ENCODE peak calls at places on chromosome 3, in four cellular contexts. W, X, T and Y are unnamed samples.

GRCh38 chr3:65963787-65964707 is 74.7 kb downstream of the MAGI1 start:
- DNase-seq in X (peak), W (peak), T (no peak), Y (no peak)

GRCh38 chr3:180277036-180277435 is 240.3 kb upstream of the PEX5L start:
- DNase-seq in W (peak), T (no peak), X (no peak), Y (no peak)

GRCh38 chr3:197847866-197848401 is 56.9 kb downstream of the LRCH3 start:
- DNase-seq in T (no peak), W (no peak), X (peak), Y (no peak)

GRCh38 chr3:140552403-140552802 is 125.5 kb upstream of the TRIM42 start:
- DNase-seq in W (no peak), X (no peak), T (no peak), Y (no peak)

GRCh38 chr3:81490541-81491288 is 270.7 kb downstream of the GBE1 start:
- DNase-seq in X (peak), W (peak), T (peak), Y (peak)

GRCh38 chr3:197031315-197032285 is 2.0 kb upstream of the MELTF start:
- DNase-seq in X (no peak), T (no peak), W (peak), Y (peak)

GRCh38 chr3:143975549-143976152 is 4.0 kb downstream of the DIPK2A start:
- DNase-seq in T (no peak), X (no peak), W (peak), Y (no peak)

GRCh38 chr3:59286791-59287531 is 237.1 kb upstream of the CFAP20DC start:
- DNase-seq in T (no peak), W (no peak), X (no peak), Y (no peak)

GRCh38 chr3:116669576-116669975 is 40.0 kb upstream of the TUSC7 start:
- DNase-seq in W (no peak), T (no peak), X (no peak), Y (no peak)

GRCh38 chr3:67296039-67296892 is 298.2 kb downstream of the KBTBD8 start:
- DNase-seq in W (peak), T (peak), X (no peak), Y (no peak)

GRCh38 chr3:27713435-27713880 is 8.7 kb downstream of the EOMES start:
- DNase-seq in X (no peak), W (no peak), T (no peak), Y (no peak)

DNA sequence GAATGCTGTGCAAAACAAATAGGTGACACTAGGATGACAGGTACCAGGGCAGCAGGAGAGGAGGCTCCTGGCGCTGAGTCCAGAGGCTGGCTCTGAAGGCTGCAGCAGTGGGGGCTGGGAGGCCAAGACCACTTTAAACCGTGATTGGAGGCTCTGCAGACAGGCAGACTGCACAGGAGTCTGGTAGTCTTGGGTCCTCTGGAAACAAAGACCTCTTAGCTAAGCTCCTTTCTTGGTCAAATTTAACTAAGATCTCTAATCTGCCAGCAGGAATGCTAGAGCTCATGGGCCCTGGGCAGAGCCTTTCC is 4.4 kb upstream of the MUSTN1 start:
- DNase-seq in W (no peak), T (no peak), X (no peak), Y (no peak)
- TF ChIP-seq NR2C2 in W (no peak), T (no peak), X (no peak), Y (no peak)

GRCh38 chr3:158766364-158766763 is 34.1 kb upstream of the RARRES1 start:
- DNase-seq in X (no peak), W (no peak), T (no peak), Y (no peak)

GRCh38 chr3:158768881-158769518 is 32.9 kb upstream of the MFSD1 start:
- DNase-seq in W (peak), X (no peak), T (no peak), Y (peak)

GRCh38 chr3:158770254-158771017 is 31.4 kb upstream of the MFSD1 start:
- DNase-seq in X (no peak), W (no peak), T (no peak), Y (peak)

GRCh38 chr3:158769519-158770253 is 32.2 kb upstream of the MFSD1 start:
- DNase-seq in W (no peak), T (no peak), X (no peak), Y (no peak)

GRCh38 chr3:158768361-158768787 is 33.5 kb upstream of the MFSD1 start:
- DNase-seq in W (peak), X (no peak), T (peak), Y (peak)
- TF ChIP-seq ETV6 in W (no peak), X (no peak), T (no peak), Y (no peak)

DNA sequence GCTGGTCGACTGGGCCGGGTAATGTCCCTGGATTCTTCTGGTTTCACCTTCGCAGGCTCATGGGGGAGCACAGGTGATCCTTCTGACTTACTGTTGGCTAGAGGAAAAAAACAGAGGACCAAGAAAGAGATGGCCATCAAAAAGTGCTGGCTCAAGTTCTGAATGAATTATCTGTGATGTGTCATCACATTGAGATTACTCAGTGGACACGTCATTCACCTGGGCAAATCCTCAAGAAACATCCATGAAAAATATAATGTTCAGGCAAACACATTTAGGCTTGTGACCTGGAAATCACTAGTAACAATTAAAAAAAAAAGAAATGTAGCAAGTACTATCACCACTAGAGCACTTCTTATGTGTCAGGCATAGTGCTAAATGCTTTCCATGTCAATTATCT is 81.5 kb upstream of the SLC2A2 start:
- DNase-seq in X (no peak), W (no peak), T (no peak), Y (no peak)
- TF ChIP-seq NR2C2 in X (no peak), W (no peak), T (no peak), Y (no peak)

GRCh38 chr3:172808969-172809546 is 58.5 kb downstream of the ECT2 start:
- DNase-seq in T (no peak), X (no peak), W (peak), Y (peak)
- TF ChIP-seq ETV6 in T (no peak), X (no peak), W (no peak), Y (no peak)

GRCh38 chr3:169305460-169305859 is 358.1 kb downstream of the MECOM start:
- DNase-seq in T (no peak), W (no peak), X (no peak), Y (no peak)
- TF ChIP-seq NR2C2 in T (no peak), W (no peak), X (no peak), Y (no peak)

DNA sequence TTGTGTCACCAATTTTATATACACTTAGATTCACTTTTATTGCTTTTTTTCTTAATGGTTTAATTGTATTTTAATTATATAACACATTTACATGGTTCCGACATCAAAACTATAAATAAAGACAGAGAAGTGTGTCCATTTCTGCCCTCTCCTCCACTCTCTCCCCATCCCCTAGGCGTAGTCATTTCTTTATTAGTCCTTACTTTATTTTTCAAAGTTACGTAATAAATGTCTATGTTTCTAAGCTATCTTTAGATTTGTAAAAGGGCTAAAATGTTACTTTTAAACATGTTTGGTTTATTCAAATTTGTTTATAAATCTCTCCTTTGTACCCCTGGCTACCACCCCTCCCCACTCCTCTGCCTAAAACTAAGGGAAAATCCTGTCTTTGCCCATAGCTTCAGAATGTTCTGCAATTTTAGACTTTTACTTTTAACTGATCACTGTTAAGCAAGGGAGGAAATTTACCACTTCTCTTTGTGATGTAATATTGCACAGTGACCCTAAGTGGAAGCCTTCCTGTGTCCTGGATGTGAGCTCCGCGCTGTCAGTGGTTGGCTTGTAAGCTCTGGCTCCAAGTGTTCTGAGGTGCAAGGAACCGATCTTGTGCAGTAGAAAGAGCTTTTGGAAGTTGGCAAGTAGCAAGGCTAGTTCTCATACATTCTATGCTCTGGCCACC is 10.6 kb upstream of the VILL start:
- DNase-seq in W (no peak), T (no peak), X (no peak), Y (no peak)
- TF ChIP-seq ETV6 in W (no peak), T (no peak), X (no peak), Y (no peak)

GRCh38 chr3:32148356-32148755 is 41.9 kb downstream of the GPD1L start:
- DNase-seq in W (no peak), X (no peak), T (no peak), Y (no peak)

GRCh38 chr3:32147509-32147908 is 41.1 kb downstream of the GPD1L start:
- DNase-seq in T (no peak), X (no peak), W (no peak), Y (no peak)

GRCh38 chr3:32143849-32144757 is 37.7 kb downstream of the GPD1L start:
- DNase-seq in X (peak), W (peak), T (peak), Y (peak)

GRCh38 chr3:32147935-32148334 is 41.5 kb downstream of the GPD1L start:
- DNase-seq in X (no peak), T (no peak), W (no peak), Y (no peak)

DNA sequence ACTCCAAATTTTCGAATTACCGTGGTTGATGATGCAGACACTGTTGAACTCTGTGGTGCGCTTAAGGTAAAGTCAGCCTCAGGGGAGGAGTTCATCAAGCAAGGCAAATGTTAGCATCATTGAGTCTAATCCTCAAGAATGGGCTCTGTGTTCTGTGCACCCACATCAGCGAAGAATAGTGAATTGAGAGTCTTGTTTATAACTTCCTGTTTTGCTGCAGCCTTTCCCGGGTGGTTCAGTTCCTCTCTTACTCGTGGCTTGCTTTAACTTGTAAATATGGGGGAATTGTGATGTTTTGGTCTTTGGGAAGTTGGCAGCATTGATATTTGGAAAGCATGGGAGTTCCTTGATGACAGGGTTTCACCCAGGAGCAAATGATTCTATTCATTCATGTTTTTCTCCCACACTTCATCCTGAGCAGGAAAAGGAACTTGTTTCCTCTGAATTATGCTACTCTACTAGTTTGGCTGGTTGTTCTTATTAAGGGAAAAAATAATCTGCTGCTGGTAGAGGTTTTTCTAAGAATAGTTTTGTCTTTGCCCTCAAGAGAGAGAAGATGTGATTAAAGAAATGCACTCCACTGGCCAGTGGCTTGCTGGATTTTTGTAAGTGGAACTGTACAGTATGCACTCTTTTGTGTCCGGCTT is 40.4 kb downstream of the GPD1L start:
- DNase-seq in X (no peak), W (no peak), T (no peak), Y (no peak)
- TF ChIP-seq NR2C2 in X (no peak), W (no peak), T (no peak), Y (no peak)

GRCh38 chr3:195893516-195893915 is 14.8 kb downstream of the TNK2 start:
- DNase-seq in W (no peak), X (no peak), T (no peak), Y (no peak)
- TF ChIP-seq ETV6 in W (no peak), X (no peak), T (no peak), Y (no peak)